ENCODE peak calls at places on chromosomes 2 and 18, in five cellular contexts. Z, S, F, C and J are unnamed samples.

GRCh38 chr2:72007402-72007801 is 140.3 kb downstream of the CYP26B1 start:
- DNase-seq in C (no peak), S (no peak), F (no peak), Z (no peak), J (no peak)

GRCh38 chr2:30772021-30772705 is 35.1 kb downstream of the CAPN13 start:
- DNase-seq in F (no peak), Z (no peak), C (no peak), S (no peak), J (peak; percentile 13)

GRCh38 chr2:1766400-1766799 is 22.1 kb upstream of the PXDN start:
- DNase-seq in C (no peak), Z (no peak), F (no peak), S (peak; percentile 17), J (peak; percentile 10)

GRCh38 chr2:161415467-161416293 is 417 bp upstream of the TBR1 start:
- DNase-seq in F (no peak), S (no peak), C (peak; percentile 64), Z (no peak), J (no peak)

GRCh38 chr2:26016012-26016742 is 17.7 kb upstream of the RAB10 start:
- DNase-seq in S (no peak), Z (peak; percentile 15), F (no peak), C (no peak), J (no peak)

GRCh38 chr2:96146881-96147592 is 1.8 kb upstream of the DUSP2 start:
- DNase-seq in Z (peak; percentile 59), F (peak; percentile 6), C (peak; percentile 85), S (peak; percentile 20), J (no peak)

GRCh38 chr2:37005118-37005868 is 39.0 kb upstream of the STRN start:
- DNase-seq in S (no peak), Z (no peak), F (peak; percentile 21), C (peak; percentile 36), J (no peak)

GRCh38 chr2:31535753-31536152 is 45.0 kb downstream of the SRD5A2 start:
- DNase-seq in S (no peak), F (no peak), C (no peak), Z (no peak), J (no peak)

GRCh38 chr2:67684991-67685390 is 287.9 kb downstream of the ETAA1 start:
- DNase-seq in S (no peak), Z (no peak), F (no peak), C (no peak), J (no peak)

GRCh38 chr2:142877265-142877756 is at the start of gene KYNU:
- DNase-seq in S (no peak), C (no peak), Z (no peak), F (no peak), J (no peak)

GRCh38 chr18:10245517-10246175 is 208.8 kb upstream of the APCDD1 start:
- DNase-seq in S (no peak), Z (no peak), C (peak; percentile 49), F (no peak), J (no peak)

GRCh38 chr2:62806231-62806630 is 100.7 kb downstream of the EHBP1 start:
- DNase-seq in S (no peak), Z (no peak), C (no peak), F (no peak), J (no peak)

GRCh38 chr2:168157926-168158325 is 89.5 kb downstream of the STK39 start:
- DNase-seq in Z (no peak), F (no peak), C (no peak), S (no peak), J (no peak)

GRCh38 chr18:23878336-23878900 is 136.1 kb upstream of the TTC39C start:
- DNase-seq in S (no peak), C (no peak), F (no peak), Z (no peak), J (no peak)

GRCh38 chr2:239910851-239911629 is 114.1 kb downstream of the NDUFA10 start:
- DNase-seq in C (no peak), S (peak; percentile 79), F (no peak), Z (no peak), J (no peak)

GRCh38 chr2:199455533-199456382 is 2.0 kb downstream of the SATB2 start:
- DNase-seq in S (no peak), Z (peak; percentile 61), C (no peak), F (peak; percentile 82), J (peak; percentile 49)

GRCh38 chr2:46299365-46300263 is 2.4 kb downstream of the EPAS1 start:
- DNase-seq in S (peak; percentile 86), Z (peak; percentile 88), F (peak; percentile 77), C (peak; percentile 72), J (peak; percentile 75)

GRCh38 chr2:120964819-120965218 is 229.2 kb downstream of the GLI2 start:
- DNase-seq in F (no peak), S (no peak), C (no peak), Z (no peak), J (no peak)

GRCh38 chr2:160510617-160511016 is 17.0 kb upstream of the RBMS1 start:
- DNase-seq in S (peak; percentile 34), Z (no peak), F (no peak), C (peak; percentile 40), J (no peak)

GRCh38 chr2:66446178-66446860 is 11.4 kb downstream of the MEIS1 start:
- DNase-seq in S (no peak), F (no peak), C (no peak), Z (peak; percentile 84), J (no peak)

GRCh38 chr2:9740382-9741040 is 102.8 kb upstream of the TAF1B start:
- DNase-seq in Z (no peak), F (no peak), S (no peak), C (no peak), J (no peak)

GRCh38 chr2:9738062-9738717 is 105.1 kb upstream of the TAF1B start:
- DNase-seq in Z (no peak), C (no peak), S (no peak), F (no peak), J (no peak)

GRCh38 chr2:9738718-9739496 is 104.4 kb upstream of the TAF1B start:
- DNase-seq in S (no peak), C (no peak), Z (no peak), F (peak; percentile 68), J (no peak)

GRCh38 chr2:9741110-9741509 is 102.2 kb upstream of the TAF1B start:
- DNase-seq in F (no peak), S (no peak), Z (no peak), C (no peak), J (no peak)

DNA sequence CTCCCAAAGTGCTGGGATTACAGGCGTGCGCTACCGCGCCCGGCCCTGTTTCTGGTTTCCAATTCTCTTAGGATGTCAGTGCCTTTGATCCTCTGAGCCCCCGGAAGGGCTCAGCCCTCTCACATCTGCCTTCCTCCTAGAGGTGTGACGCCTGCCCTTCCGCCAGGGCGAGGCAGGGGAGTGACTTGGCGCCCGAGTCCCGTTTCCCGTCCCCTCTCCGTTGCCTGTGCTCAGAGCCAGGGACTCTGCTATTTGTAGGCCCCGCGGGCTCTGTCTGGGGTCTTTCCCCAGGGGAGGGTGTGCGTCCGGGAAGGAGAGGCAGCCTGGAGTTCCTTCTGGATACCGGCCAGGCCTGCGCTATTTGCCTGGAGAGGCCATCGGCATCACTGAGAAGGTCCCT is 103.8 kb upstream of the TAF1B start:
- DNase-seq in Z (peak; percentile 83), S (peak; percentile 64), F (peak; percentile 77), C (no peak), J (peak; percentile 45)
- TF ChIP-seq POLR2AphosphoS5 in Z (no peak), S (peak; percentile 62), F (peak; percentile 45), C (no peak), J (no peak)

DNA sequence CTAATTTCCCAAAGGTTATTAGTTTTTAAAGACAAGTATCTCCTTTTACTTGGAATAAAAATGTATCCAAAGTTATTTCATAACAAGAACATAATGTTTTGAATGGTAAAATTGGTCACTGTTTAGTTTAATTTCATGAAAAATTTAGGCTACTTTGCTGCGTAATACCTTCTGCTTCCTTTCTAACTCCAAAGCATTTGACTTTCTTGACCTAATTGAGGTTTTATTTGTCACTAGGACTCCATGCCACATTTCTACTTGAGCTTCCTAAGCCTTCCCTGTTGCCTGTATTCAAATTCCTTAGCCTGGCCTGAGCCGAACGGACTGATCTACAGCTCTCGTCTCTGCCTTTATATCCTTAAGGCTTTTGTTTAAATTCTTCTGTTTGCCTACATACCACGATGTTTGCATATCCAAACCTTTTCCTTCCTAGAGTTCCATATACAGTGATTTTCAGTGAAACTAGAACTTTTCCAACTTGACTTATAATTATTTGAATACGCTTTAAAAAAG is 25.1 kb downstream of the ARMC9 start:
- DNase-seq in S (no peak), C (no peak), F (no peak), Z (peak; percentile 12), J (no peak)
- TF ChIP-seq EP300 in S (no peak), C (no peak), F (no peak), Z (no peak), J (no peak)

DNA sequence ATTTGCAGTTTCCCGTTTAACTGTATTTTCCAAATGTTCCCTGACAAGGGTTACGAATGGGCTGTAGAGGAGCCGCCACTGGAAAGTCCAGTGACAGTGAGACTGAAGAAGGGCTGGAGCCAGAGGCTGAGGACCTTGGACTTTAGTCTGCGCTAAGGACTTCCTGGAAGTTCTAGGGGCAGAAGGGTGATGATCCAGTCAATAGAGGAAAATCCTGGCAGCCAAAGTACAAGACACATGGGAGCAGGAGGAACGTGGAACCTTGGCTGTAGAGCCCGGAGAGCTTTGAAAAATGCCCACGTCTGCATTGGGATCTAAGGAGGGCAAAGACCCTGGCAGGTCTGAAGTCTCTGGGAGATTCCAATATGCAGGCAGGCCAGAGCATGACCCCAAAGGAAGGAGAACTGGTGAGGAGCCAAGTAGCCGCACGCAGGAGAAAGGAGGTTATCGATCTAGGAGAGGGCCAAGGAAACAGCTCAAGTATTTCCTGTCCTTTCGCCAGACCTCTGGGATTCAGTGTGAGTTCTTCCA is 28.5 kb downstream of the MBP start:
- DNase-seq in F (no peak), C (no peak), S (no peak), Z (no peak), J (no peak)
- TF ChIP-seq POLR2AphosphoS5 in F (no peak), C (no peak), S (no peak), Z (no peak), J (peak; percentile 9)

GRCh38 chr2:88627856-88628568 is 748 bp upstream of the EIF2AK3 start:
- DNase-seq in C (peak; percentile 65), F (peak; percentile 94), S (peak; percentile 97), Z (peak; percentile 98), J (peak; percentile 89)

GRCh38 chr2:88628569-88628939 is 1.3 kb upstream of the EIF2AK3 start:
- DNase-seq in S (no peak), Z (no peak), F (no peak), C (no peak), J (no peak)

GRCh38 chr2:88624477-88624876 is 2.8 kb downstream of the EIF2AK3 start:
- DNase-seq in F (no peak), C (no peak), Z (no peak), S (no peak), J (no peak)

GRCh38 chr2:88626171-88627054 is 851 bp downstream of the EIF2AK3 start:
- DNase-seq in C (peak; percentile 69), S (peak; percentile 30), Z (peak; percentile 76), F (peak; percentile 49), J (peak; percentile 47)

DNA sequence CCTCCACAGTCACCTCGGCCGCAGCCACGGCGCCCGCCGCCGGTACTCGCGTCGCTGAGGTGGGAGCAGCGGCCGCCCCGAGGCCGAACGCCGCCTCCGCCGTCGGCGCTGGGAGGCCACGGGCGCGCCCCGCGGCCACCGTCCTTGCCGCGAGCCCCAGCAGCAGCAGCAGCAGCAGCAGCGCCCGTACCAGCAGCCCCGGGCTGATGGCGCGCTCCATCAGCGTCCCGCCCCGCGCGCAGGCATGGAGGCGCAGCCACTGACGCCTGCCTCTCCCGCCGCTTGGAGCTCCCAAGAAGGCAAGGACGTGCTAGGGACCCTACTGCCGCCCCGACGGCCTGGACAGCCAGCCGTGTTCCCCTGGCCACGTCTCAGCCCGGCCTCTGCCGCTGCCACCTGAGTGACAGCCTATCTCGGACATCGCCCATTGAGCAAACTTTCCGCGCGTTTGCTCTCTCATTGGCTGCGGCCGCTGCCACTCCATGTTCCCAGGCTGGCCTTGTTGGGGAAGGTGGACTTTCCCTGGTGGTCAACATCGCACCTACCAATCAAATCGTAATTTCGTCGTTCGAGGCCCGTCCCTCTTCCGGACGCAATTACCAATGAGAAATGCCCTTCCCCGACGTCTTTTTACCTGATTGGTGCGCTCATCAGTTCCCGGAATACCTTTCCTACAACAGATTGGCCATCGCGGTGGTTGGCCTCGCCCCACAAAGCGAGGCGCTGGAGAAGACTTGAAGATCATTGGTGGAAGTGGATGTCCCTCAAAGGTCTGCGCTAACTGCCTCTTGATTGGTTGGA is at the start of gene EIF2AK3:
- DNase-seq in C (peak; percentile 95), Z (peak; percentile 99), S (peak; percentile 99), F (peak; percentile 98), J (peak; percentile 99)
- TF ChIP-seq EP300 in C (no peak), Z (no peak), S (peak; percentile 66), F (no peak), J (no peak)